ENCODE peak calls at places on chromosomes 12 and 14, in nine cellular contexts. S is brain microvascular endothelial cell; I is hepatocyte; Y is effector memory CD4-positive, alpha-beta T cell; P is K562; X is Peyer's patch; Q is A549; U is CD4-positive, CD25-positive, alpha-beta regulatory T cell; R is tibial nerve. V is an unnamed sample.

GRCh38 chr14:87888136-87888999 is 104.6 kb downstream of the GALC start:
- DNase-seq in U (no peak), Y (no peak), X (no peak), P (peak; percentile 55), S (no peak), Q (peak; percentile 31), R (peak; percentile 46), I (peak; percentile 12), V (no peak)

GRCh38 chr12:58177366-58177765 is 236.0 kb downstream of the ATP23 start:
- DNase-seq in S (no peak), P (no peak), Q (no peak), Y (no peak), R (no peak), U (no peak), X (no peak), I (no peak), V (no peak)

GRCh38 chr14:37903561-37904191 is 304.0 kb upstream of the SSTR1 start:
- DNase-seq in U (no peak), P (peak; percentile 19), R (peak; percentile 42), S (peak; percentile 17), Y (no peak), X (no peak), I (peak; percentile 77), Q (peak; percentile 53), V (peak; percentile 7)

GRCh38 chr14:105069887-105070759 is 4.9 kb upstream of the GPR132 start:
- DNase-seq in X (peak; percentile 68), U (no peak), P (peak; percentile 41), S (no peak), Y (peak; percentile 25), I (peak; percentile 8), R (peak; percentile 47), Q (no peak), V (no peak)

GRCh38 chr12:131327521-131328488 is 374.1 kb downstream of the ADGRD1 start:
- DNase-seq in Q (peak; percentile 18), X (no peak), Y (no peak), U (no peak), I (no peak), P (no peak), S (no peak), R (no peak), V (no peak)

GRCh38 chr12:110370732-110371141 is 32.8 kb downstream of the ANAPC7 start:
- DNase-seq in Q (no peak), U (no peak), X (peak; percentile 45), S (no peak), Y (no peak), R (no peak), I (no peak), P (no peak), V (peak; percentile 87)

GRCh38 chr14:89232366-89233070 is 184.5 kb downstream of the FOXN3 start:
- DNase-seq in Y (no peak), S (no peak), R (no peak), Q (no peak), U (no peak), I (no peak), X (no peak), P (no peak), V (no peak)

GRCh38 chr14:49512147-49512551 is 74.0 kb downstream of the RPS29 start:
- DNase-seq in P (no peak), U (no peak), R (no peak), Y (no peak), S (peak; percentile 65), X (no peak), Q (peak; percentile 21), I (no peak), V (peak; percentile 73)

GRCh38 chr12:13032164-13032563 is 12.0 kb upstream of the FAM234B start:
- DNase-seq in R (no peak), I (no peak), P (no peak), Y (no peak), U (no peak), S (no peak), X (no peak), Q (no peak), V (no peak)

GRCh38 chr12:54360717-54361456 is 3.4 kb downstream of the GPR84 start:
- DNase-seq in Y (no peak), R (peak; percentile 75), X (peak; percentile 90), I (peak; percentile 89), U (no peak), S (peak; percentile 75), Q (peak; percentile 88), P (peak; percentile 93), V (no peak)

GRCh38 chr12:131039551-131039950 is 85.8 kb downstream of the ADGRD1 start:
- DNase-seq in Y (no peak), R (no peak), U (no peak), X (no peak), S (no peak), I (no peak), P (no peak), Q (no peak), V (no peak)

DNA sequence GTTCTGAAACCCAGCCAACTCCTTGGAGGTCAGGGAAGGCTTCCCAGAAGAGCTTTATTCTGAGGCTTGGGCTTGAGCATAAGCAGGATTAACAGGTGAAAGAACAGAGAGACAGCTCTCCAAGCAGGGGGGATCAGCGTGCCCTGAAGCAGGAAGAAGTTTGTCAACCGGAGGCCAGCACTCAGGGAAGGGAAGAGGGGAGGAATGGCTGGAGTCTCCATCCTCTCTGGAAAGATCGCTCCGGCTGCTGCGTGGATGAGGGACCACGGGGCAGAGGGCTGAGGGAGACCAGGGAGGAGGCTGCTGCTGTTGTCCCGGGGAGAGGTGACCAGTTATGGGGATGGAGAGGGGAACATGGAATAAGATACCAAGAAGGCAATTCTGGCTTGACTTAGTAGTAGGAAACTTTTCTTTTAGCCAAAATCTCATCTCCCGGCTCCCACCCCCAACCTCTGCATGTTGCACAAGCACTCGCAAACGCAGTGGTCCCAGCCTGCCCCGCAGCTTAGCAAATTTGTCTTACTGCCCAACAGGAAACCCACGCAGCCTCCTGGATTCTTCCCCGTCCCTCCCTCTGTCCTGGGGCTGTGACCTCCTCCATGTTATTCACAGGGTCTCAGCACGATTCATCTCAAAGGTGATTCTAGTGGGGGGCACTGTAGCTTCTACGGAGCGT is 1.2 kb upstream of the SSH1 start:
- DNase-seq in Q (no peak), X (no peak), S (no peak), R (peak; percentile 21), Y (no peak), U (no peak), P (no peak), I (peak; percentile 19), V (no peak)
- H3K4me3 ChIP-seq in Q (no peak overlapping the region), X (peak overlapping the region; percentile 93), S (peak overlapping the region; percentile 54), R (peak overlapping the region; percentile 54), Y (peak overlapping the region; percentile 57), U (peak overlapping the region; percentile 79), P (no peak overlapping the region), I (peak overlapping the region; percentile 82), V (peak overlapping the region; percentile 53)

DNA sequence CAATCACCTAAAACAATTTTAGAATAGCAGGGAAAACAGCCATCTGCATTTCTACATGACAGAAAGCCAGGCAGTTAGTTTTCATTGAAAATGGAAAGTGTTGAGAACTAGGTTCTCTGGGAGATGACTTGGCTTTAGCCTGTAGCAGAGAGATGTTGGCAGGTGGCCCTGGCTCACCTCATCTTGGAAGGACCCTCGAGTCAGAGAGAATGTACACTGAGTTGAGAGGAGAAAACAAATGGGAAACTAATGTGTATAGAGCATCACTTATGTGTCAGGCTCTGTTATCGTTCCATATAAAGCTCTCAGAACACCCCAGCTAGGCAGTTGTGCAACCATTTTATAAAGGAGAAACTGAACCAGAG is 51.9 kb downstream of the SUSD6 start:
- DNase-seq in U (no peak), I (no peak), S (no peak), Q (no peak), X (no peak), P (no peak), R (no peak), Y (no peak), V (no peak)
- H3K27ac ChIP-seq in U (no peak overlapping the region), I (peak overlapping the region; percentile 55), S (no peak overlapping the region), Q (peak overlapping the region; percentile 10), X (peak overlapping the region; percentile 36), P (no peak overlapping the region), R (no peak overlapping the region), Y (no peak overlapping the region), V (no peak overlapping the region)

GRCh38 chr12:119802472-119802871 is 74.6 kb downstream of the CIT start:
- DNase-seq in Y (no peak), Q (no peak), S (no peak), X (no peak), I (peak; percentile 53), P (no peak), U (no peak), R (peak; percentile 41), V (no peak)
- H3K4me3 ChIP-seq in Y (no peak overlapping the region), Q (no peak overlapping the region), S (no peak overlapping the region), X (no peak overlapping the region), I (no peak overlapping the region), P (no peak overlapping the region), U (no peak overlapping the region), R (no peak overlapping the region), V (no peak overlapping the region)

GRCh38 chr12:116320839-116321238 is 43.3 kb upstream of the MED13L start:
- DNase-seq in Y (no peak), U (no peak), I (no peak), Q (no peak), S (no peak), R (no peak), X (no peak), P (no peak), V (no peak)

GRCh38 chr12:116319851-116320621 is 42.5 kb upstream of the MED13L start:
- DNase-seq in X (peak; percentile 63), S (peak; percentile 87), Y (no peak), Q (no peak), I (peak; percentile 65), R (peak; percentile 74), P (no peak), U (no peak), V (no peak)

GRCh38 chr12:116323696-116324386 is 46.3 kb upstream of the MED13L start:
- DNase-seq in Q (no peak), R (no peak), Y (no peak), X (no peak), P (no peak), S (no peak), I (no peak), U (no peak), V (no peak)

GRCh38 chr12:116321913-116322312 is 44.4 kb upstream of the MED13L start:
- DNase-seq in X (no peak), U (no peak), Q (no peak), Y (no peak), R (no peak), S (no peak), I (no peak), P (no peak), V (no peak)

DNA sequence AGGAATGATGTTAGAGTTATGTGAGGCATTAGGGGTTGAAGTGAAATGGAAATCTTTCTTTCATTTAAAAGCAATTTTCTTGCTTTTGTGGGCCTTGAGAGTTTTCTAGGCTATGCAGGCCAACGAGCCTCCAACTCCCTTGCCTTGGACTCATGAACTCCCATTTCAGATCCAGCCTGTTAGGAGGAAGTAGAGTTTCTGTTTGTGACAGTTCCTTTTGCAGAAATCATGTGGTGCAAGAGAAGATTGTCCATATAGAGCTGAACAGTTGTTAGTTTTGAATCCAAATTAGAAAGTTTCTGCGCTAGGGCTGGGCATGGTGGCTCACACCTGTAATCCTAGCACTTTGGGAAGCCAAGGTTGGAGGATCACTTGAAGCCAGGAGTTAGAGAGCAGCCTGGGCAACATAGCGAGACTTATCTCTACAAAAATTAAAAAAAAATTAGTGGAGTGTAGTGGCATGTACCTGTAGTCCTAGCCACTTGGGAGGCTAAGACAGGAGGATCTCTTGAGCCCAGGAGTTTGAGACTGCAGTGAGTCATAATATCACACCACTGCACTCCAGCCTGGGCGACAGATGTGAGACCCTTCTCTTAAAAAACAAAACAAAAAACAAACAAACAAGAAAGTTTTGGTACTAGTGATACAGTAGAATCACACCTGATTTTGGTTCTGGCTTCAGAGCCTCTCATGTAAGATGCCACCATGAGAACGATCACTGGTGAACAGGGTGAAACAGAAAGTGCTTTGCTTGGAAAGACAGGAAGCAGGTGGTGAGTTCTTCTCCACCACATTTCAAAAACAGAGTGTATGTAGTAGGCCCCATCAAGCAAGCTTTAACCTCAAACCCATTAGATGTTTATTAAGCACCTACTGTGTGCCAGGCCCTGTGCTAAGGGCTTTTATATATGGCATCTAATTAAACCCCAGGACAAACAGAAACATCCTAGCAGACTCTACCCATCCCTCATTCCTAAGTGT is 47.5 kb upstream of the MED13L start:
- DNase-seq in Y (no peak), I (no peak), Q (no peak), P (no peak), U (no peak), S (no peak), R (no peak), X (no peak), V (no peak)
- H3K27ac ChIP-seq in Y (no peak overlapping the region), I (no peak overlapping the region), Q (no peak overlapping the region), P (no peak overlapping the region), U (no peak overlapping the region), S (no peak overlapping the region), R (no peak overlapping the region), X (no peak overlapping the region), V (no peak overlapping the region)